ENCODE peak calls at places on chromosomes 7 and 10, in six cellular contexts. D is fibroblast of pulmonary artery, E is nucleus accumbens, S is HT1080, U is fibroblast of the aortic adventitia, V is AG08396. K is an unnamed sample.

GRCh38 chr7:77409739-77410545 is 6.2 kb downstream of the GSAP start:
- DNase-seq in D (peak), E (no peak), S (peak), U (peak), V (peak), K (peak)

GRCh38 chr7:5406957-5407930 is 16.4 kb downstream of the TNRC18 start:
- DNase-seq in D (no peak), E (no peak), S (no peak), U (no peak), V (peak), K (no peak)

GRCh38 chr10:91511549-91512330 is 101.6 kb downstream of the HECTD2 start:
- DNase-seq in D (peak), E (no peak), S (peak), U (peak), V (peak), K (peak)

GRCh38 chr10:13660545-13660920 is 73.8 kb downstream of the PRPF18 start:
- DNase-seq in D (no peak), E (no peak), S (peak), U (peak), V (peak), K (no peak)

GRCh38 chr7:51265066-51265907 is 51.3 kb downstream of the COBL start:
- DNase-seq in D (no peak), E (no peak), S (no peak), U (no peak), V (no peak), K (no peak)

GRCh38 chr10:78685466-78686163 is 383.2 kb upstream of the ZMIZ1 start:
- DNase-seq in D (peak), E (no peak), S (peak), U (peak), V (peak), K (peak)

GRCh38 chr7:87216701-87217508 is 2.6 kb downstream of the TMEM243 start:
- DNase-seq in D (no peak), E (no peak), S (no peak), U (no peak), V (no peak), K (no peak)

GRCh38 chr10:86596266-86596665 is 58.1 kb upstream of the OPN4 start:
- DNase-seq in D (peak), E (no peak), S (no peak), U (peak), V (no peak), K (no peak)

GRCh38 chr7:46186131-46186530 is 265.1 kb upstream of the IGFBP3 start:
- DNase-seq in D (no peak), E (no peak), S (no peak), U (no peak), V (no peak), K (no peak)

GRCh38 chr7:29412912-29413311 is 150.7 kb upstream of the PRR15 start:
- DNase-seq in D (no peak), E (no peak), S (no peak), U (no peak), V (no peak), K (no peak)

GRCh38 chr7:18861514-18861913 is 255.9 kb downstream of the TWIST1 start:
- DNase-seq in D (peak), E (no peak), S (no peak), U (peak), V (no peak), K (peak)

GRCh38 chr7:12064716-12065115 is 146.4 kb upstream of the TMEM106B start:
- DNase-seq in D (no peak), E (no peak), S (no peak), U (no peak), V (no peak), K (no peak)

GRCh38 chr10:122280156-122280555 is 9.1 kb downstream of the BTBD16 start:
- DNase-seq in D (no peak), E (no peak), S (no peak), U (no peak), V (no peak), K (no peak)

GRCh38 chr7:151822541-151823181 is 54.3 kb downstream of the PRKAG2 start:
- DNase-seq in D (no peak), E (no peak), S (no peak), U (no peak), V (no peak), K (no peak)

GRCh38 chr10:124155781-124156401 is 62.5 kb upstream of the CHST15 start:
- DNase-seq in D (peak), E (no peak), S (no peak), U (peak), V (peak), K (peak)

GRCh38 chr10:91077549-91078017 is 142.9 kb upstream of the PCGF5 start:
- DNase-seq in D (peak), E (no peak), S (no peak), U (peak), V (peak), K (peak)

GRCh38 chr10:61503051-61503450 is 49.9 kb upstream of the TMEM26 start:
- DNase-seq in D (peak), E (no peak), S (peak), U (peak), V (no peak), K (no peak)

K was measured in fibroblast of villous mesenchyme.